ENCODE peak calls at places on chromosomes 5 and 9, in nine cellular contexts. F, Z, N, C, T, Y, G, K and I are unnamed samples.

GRCh38 chr9:133606722-133607053 is 2.5 kb downstream of the FAM163B start:
- DNase-seq in C (no peak), G (no peak), N (no peak), F (no peak), T (no peak), Z (no peak), K (no peak), Y (no peak), I (no peak)

GRCh38 chr5:36202521-36202961 is 39.2 kb downstream of the NADK2 start:
- DNase-seq in F (no peak), C (no peak), N (no peak), Y (no peak), Z (peak), G (no peak), T (no peak), K (peak), I (no peak)

GRCh38 chr9:70835323-70835722 is 286.1 kb downstream of the TRPM3 start:
- DNase-seq in Z (no peak), G (no peak), C (no peak), N (no peak), K (peak), Y (no peak), F (no peak), T (no peak), I (no peak)

GRCh38 chr5:77995793-77996409 is 219.8 kb upstream of the TBCA start:
- DNase-seq in N (no peak), K (no peak), G (no peak), Z (no peak), F (peak), Y (peak), T (no peak), C (no peak), I (no peak)

GRCh38 chr5:174311531-174312269 is 266.2 kb downstream of the NSG2 start:
- DNase-seq in Z (peak), K (peak), G (peak), F (peak), N (peak), Y (peak), T (peak), C (peak), I (peak)

GRCh38 chr9:70263421-70263820 is 4.6 kb downstream of the SMC5 start:
- DNase-seq in Z (peak), T (peak), K (peak), G (no peak), Y (no peak), N (no peak), F (no peak), C (no peak), I (no peak)

GRCh38 chr9:136679431-136679941 is 7.8 kb downstream of the AGPAT2 start:
- DNase-seq in F (no peak), T (no peak), K (no peak), G (no peak), Z (no peak), N (no peak), C (no peak), Y (no peak), I (no peak)

GRCh38 chr9:77018058-77019009 is 1.1 kb upstream of the FOXB2 start:
- DNase-seq in N (no peak), T (no peak), F (peak), Z (no peak), C (no peak), G (peak), K (no peak), Y (no peak), I (no peak)

GRCh38 chr9:89609426-89610006 is 4.7 kb downstream of the GADD45G start:
- DNase-seq in C (no peak), K (no peak), Y (no peak), T (no peak), Z (no peak), G (no peak), N (no peak), F (no peak), I (no peak)

GRCh38 chr5:125785407-125785806 is 637.8 kb upstream of the GRAMD2B start:
- DNase-seq in N (no peak), T (no peak), Z (no peak), C (no peak), K (no peak), Y (no peak), F (no peak), G (no peak), I (no peak)

GRCh38 chr5:62460578-62460983 is 48.0 kb downstream of the IPO11 start:
- DNase-seq in N (no peak), F (peak), G (no peak), C (peak), Z (peak), Y (no peak), T (peak), K (peak), I (peak)

GRCh38 chr5:147968855-147969254 is 62.5 kb upstream of the C5orf46 start:
- DNase-seq in G (no peak), Y (no peak), F (no peak), N (no peak), Z (peak), K (no peak), T (no peak), C (no peak), I (no peak)

GRCh38 chr5:8944005-8944404 is 601.9 kb downstream of the SEMA5A start:
- DNase-seq in F (no peak), N (no peak), Z (peak), G (no peak), T (no peak), K (peak), C (no peak), Y (no peak), I (no peak)

GRCh38 chr5:55437452-55437851 is 97.3 kb downstream of the PLPP1 start:
- DNase-seq in N (no peak), Y (no peak), G (no peak), C (no peak), K (no peak), Z (peak), F (no peak), T (no peak), I (no peak)

GRCh38 chr5:55211184-55211874 is 15.8 kb downstream of the MCIDAS start:
- DNase-seq in F (no peak), T (no peak), Z (no peak), G (no peak), N (no peak), C (no peak), Y (no peak), K (no peak), I (no peak)

GRCh38 chr9:93307468-93308157 is 123.7 kb downstream of the WNK2 start:
- DNase-seq in N (no peak), G (no peak), Z (no peak), T (no peak), Y (peak), F (no peak), C (no peak), K (no peak), I (no peak)

GRCh38 chr5:133552925-133553525 is 59.3 kb downstream of the FSTL4 start:
- DNase-seq in Z (peak), Y (no peak), G (peak), C (peak), N (peak), K (peak), T (peak), F (peak), I (peak)

GRCh38 chr9:92159058-92159457 is 43.8 kb upstream of the SPTLC1 start:
- DNase-seq in K (no peak), N (no peak), G (no peak), Z (no peak), F (no peak), T (no peak), C (no peak), Y (no peak), I (no peak)

GRCh38 chr5:57735754-57736153 is 253.1 kb upstream of the ACTBL2 start:
- DNase-seq in Z (peak), K (peak), F (no peak), T (no peak), C (no peak), N (no peak), G (no peak), Y (no peak), I (peak)

GRCh38 chr9:136848393-136849037 is 694 bp upstream of the PHPT1 start:
- DNase-seq in F (peak), Y (no peak), N (no peak), G (peak), C (no peak), T (peak), Z (peak), K (peak), I (peak)

GRCh38 chr5:140244525-140245025 is 58.3 kb downstream of the PFDN1 start:
- DNase-seq in Y (peak), T (peak), F (peak), G (peak), N (peak), C (peak), Z (peak), K (peak), I (peak)

GRCh38 chr5:142327111-142327842 is 2.5 kb upstream of the SPRY4 start:
- DNase-seq in F (no peak), C (no peak), Y (no peak), G (no peak), N (no peak), T (no peak), Z (peak), K (peak), I (peak)

GRCh38 chr9:68844623-68845612 is 139.9 kb downstream of the PIP5K1B start:
- DNase-seq in C (no peak), F (peak), Z (peak), K (peak), T (peak), Y (peak), G (peak), N (peak), I (peak)

GRCh38 chr9:98551511-98552286 is 157.0 kb downstream of the GABBR2 start:
- DNase-seq in Y (no peak), K (peak), Z (peak), C (no peak), N (no peak), G (no peak), T (no peak), F (no peak), I (no peak)

GRCh38 chr5:1945606-1946005 is 62.9 kb upstream of the IRX4 start:
- DNase-seq in K (no peak), T (no peak), N (no peak), Z (no peak), G (no peak), F (no peak), C (no peak), Y (no peak), I (no peak)

GRCh38 chr9:115591584-115591984 is 473.6 kb upstream of the TNC start:
- DNase-seq in C (no peak), T (peak), N (peak), F (peak), K (peak), G (no peak), Y (peak), Z (peak), I (peak)

GRCh38 chr5:60312098-60312497 is 387.9 kb downstream of the DEPDC1B start:
- DNase-seq in Z (no peak), C (no peak), Y (no peak), G (no peak), F (no peak), K (no peak), T (no peak), N (no peak), I (no peak)

GRCh38 chr9:16364347-16364746 is 506.1 kb downstream of the BNC2 start:
- DNase-seq in Z (no peak), C (no peak), Y (no peak), K (no peak), N (no peak), F (no peak), G (no peak), T (no peak), I (no peak)